ENCODE peak calls at places on chromosomes 1 and 21, in four cellular contexts. V, H, C and O are unnamed samples.

GRCh38 chr1:186974774-186975181 is 146.0 kb downstream of the PLA2G4A start:
- DNase-seq in V (peak; percentile 96), C (no peak), H (no peak), O (peak; percentile 96)

GRCh38 chr1:21927531-21928237 is 9.4 kb downstream of the HSPG2 start:
- DNase-seq in C (no peak), H (no peak), V (peak; percentile 86), O (no peak)

GRCh38 chr1:30755746-30756145 is 1.8 kb downstream of the LAPTM5 start:
- DNase-seq in V (no peak), C (no peak), H (no peak), O (no peak)

GRCh38 chr1:35590476-35591040 is 17.4 kb downstream of the TFAP2E start:
- DNase-seq in C (no peak), H (peak; percentile 41), V (no peak), O (no peak)

GRCh38 chr21:17002628-17003027 is 510.2 kb upstream of the CXADR start:
- DNase-seq in H (no peak), V (no peak), C (no peak), O (no peak)

GRCh38 chr1:23591460-23592208 is 32.3 kb upstream of the ID3 start:
- DNase-seq in C (no peak), V (no peak), H (no peak), O (no peak)

GRCh38 chr1:53089478-53090226 is 27.6 kb downstream of the PODN start:
- DNase-seq in V (peak; percentile 34), H (no peak), C (no peak), O (no peak)

GRCh38 chr1:201016943-201017827 is 6.3 kb downstream of the KIF21B start:
- DNase-seq in H (peak; percentile 59), V (no peak), C (no peak), O (no peak)

GRCh38 chr1:207711285-207711684 is 40.6 kb upstream of the CD46 start:
- DNase-seq in H (no peak), V (no peak), C (no peak), O (no peak)

GRCh38 chr1:1943834-1944570 is 24.9 kb upstream of the TMEM52 start:
- DNase-seq in V (peak; percentile 13), H (peak; percentile 82), C (peak; percentile 89), O (no peak)

GRCh38 chr1:116486424-116486823 is 84.4 kb downstream of the CD58 start:
- DNase-seq in V (peak; percentile 68), C (no peak), H (no peak), O (no peak)

GRCh38 chr1:201530741-201531521 is 8.0 kb upstream of the NAV1 start:
- DNase-seq in V (peak; percentile 94), H (peak; percentile 77), C (peak; percentile 84), O (peak; percentile 84)

GRCh38 chr21:38988211-38989096 is 182.7 kb downstream of the ETS2 start:
- DNase-seq in V (no peak), H (no peak), C (no peak), O (no peak)

GRCh38 chr1:27536004-27536757 is 46.2 kb upstream of the WASF2 start:
- DNase-seq in V (no peak), C (no peak), H (no peak), O (no peak)

GRCh38 chr1:199291022-199291740 is 652.3 kb downstream of the PTPRC start:
- DNase-seq in H (no peak), V (no peak), C (no peak), O (no peak)

GRCh38 chr1:18922319-18922726 is 20.0 kb upstream of the ALDH4A1 start:
- DNase-seq in V (peak; percentile 88), C (peak; percentile 57), H (no peak), O (peak; percentile 70)

GRCh38 chr1:153217744-153218416 is 496 bp downstream of the PRR9 start:
- DNase-seq in C (no peak), H (no peak), V (no peak), O (no peak)

GRCh38 chr1:1303736-1304135 is 4.0 kb downstream of the ACAP3 start:
- DNase-seq in H (no peak), C (no peak), V (no peak), O (no peak)

GRCh38 chr1:30816211-30817082 is 58.9 kb upstream of the LAPTM5 start:
- DNase-seq in V (peak; percentile 83), H (no peak), C (no peak), O (peak; percentile 72)

GRCh38 chr1:99557556-99558256 is 88.2 kb upstream of the PALMD start:
- DNase-seq in C (no peak), H (no peak), V (peak; percentile 88), O (peak; percentile 61)

GRCh38 chr1:193827516-193827915 is 641.1 kb upstream of the B3GALT2 start:
- DNase-seq in C (no peak), V (no peak), H (no peak), O (no peak)

GRCh38 chr1:116408803-116409720 is 36.0 kb downstream of the ATP1A1 start:
- DNase-seq in H (no peak), V (no peak), C (no peak), O (no peak)

GRCh38 chr1:154730251-154730650 is 122.3 kb upstream of the ADAR start:
- DNase-seq in H (no peak), C (no peak), V (peak; percentile 62), O (no peak)

GRCh38 chr1:222334026-222334680 is 213.8 kb downstream of the HHIPL2 start:
- DNase-seq in V (peak; percentile 41), H (no peak), C (no peak), O (peak; percentile 5)

GRCh38 chr1:246784621-246785535 is 60.7 kb downstream of the SCCPDH start:
- DNase-seq in V (peak; percentile 68), H (no peak), C (no peak), O (peak; percentile 18)

GRCh38 chr1:228378453-228379164 is 28.0 kb downstream of the TRIM11 start:
- DNase-seq in C (peak; percentile 88), H (peak; percentile 91), V (peak; percentile 67), O (peak; percentile 7)

GRCh38 chr1:15684468-15685283 is 556 bp downstream of the PLEKHM2 start:
- DNase-seq in V (no peak), H (peak; percentile 77), C (peak; percentile 87), O (no peak)

GRCh38 chr1:145782166-145783099 is 41.5 kb downstream of the RNF115 start:
- DNase-seq in H (no peak), V (peak; percentile 88), C (no peak), O (peak; percentile 73)

GRCh38 chr1:6347641-6348487 is 45.7 kb downstream of the ACOT7 start:
- DNase-seq in H (no peak), C (no peak), V (no peak), O (no peak)

GRCh38 chr1:160401487-160401805 is 1.1 kb downstream of the VANGL2 start:
- DNase-seq in H (no peak), V (no peak), C (no peak), O (no peak)

GRCh38 chr1:33086384-33086850 is 5.5 kb downstream of the AZIN2 start:
- DNase-seq in H (peak; percentile 80), C (no peak), V (peak; percentile 77), O (peak; percentile 42)

GRCh38 chr1:206911064-206911663 is 10.6 kb downstream of the FCMR start:
- DNase-seq in C (no peak), V (peak; percentile 74), H (no peak), O (peak; percentile 46)

GRCh38 chr1:79355073-79355472 is 348.5 kb upstream of the ADGRL4 start:
- DNase-seq in C (no peak), H (no peak), V (peak; percentile 91), O (peak; percentile 35)

GRCh38 chr1:177913762-177914540 is 55.9 kb downstream of the SEC16B start:
- DNase-seq in C (no peak), H (no peak), V (peak; percentile 72), O (no peak)

GRCh38 chr21:17461014-17461413 is 51.8 kb upstream of the CXADR start:
- DNase-seq in H (no peak), V (peak; percentile 74), C (no peak), O (peak; percentile 46)

GRCh38 chr21:39136711-39137110 is 46.5 kb downstream of the PSMG1 start:
- DNase-seq in H (no peak), V (peak; percentile 35), C (no peak), O (no peak)

GRCh38 chr1:92486251-92487077 is at the start of gene GFI1:
- DNase-seq in V (no peak), H (peak; percentile 74), C (peak; percentile 91), O (no peak)

DNA sequence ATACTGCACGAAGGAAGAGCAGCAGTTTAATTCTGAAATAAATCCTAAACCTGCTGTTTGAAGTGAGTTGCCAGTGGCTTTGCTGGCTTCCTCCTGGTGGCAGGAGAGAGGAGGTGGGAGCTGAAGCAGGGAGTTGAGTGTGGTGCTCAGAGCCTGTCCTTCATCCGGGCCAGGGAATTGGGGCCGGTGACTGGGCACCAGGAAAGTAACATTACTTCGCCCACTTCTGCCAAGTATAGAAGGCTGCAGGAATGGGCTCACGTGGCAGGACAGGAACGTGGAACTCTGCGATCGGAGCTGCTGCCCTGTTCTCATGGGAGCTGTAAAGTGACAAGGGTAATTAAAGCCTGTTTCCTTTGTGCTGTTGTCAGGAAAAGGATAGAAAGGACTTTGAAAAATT is 8.7 kb downstream of the TOR3A start:
- DNase-seq in H (no peak), C (no peak), V (peak; percentile 22), O (no peak)
- TF ChIP-seq CTCF in H (no peak), C (no peak), V (peak; percentile 37), O (peak; percentile 17)

DNA sequence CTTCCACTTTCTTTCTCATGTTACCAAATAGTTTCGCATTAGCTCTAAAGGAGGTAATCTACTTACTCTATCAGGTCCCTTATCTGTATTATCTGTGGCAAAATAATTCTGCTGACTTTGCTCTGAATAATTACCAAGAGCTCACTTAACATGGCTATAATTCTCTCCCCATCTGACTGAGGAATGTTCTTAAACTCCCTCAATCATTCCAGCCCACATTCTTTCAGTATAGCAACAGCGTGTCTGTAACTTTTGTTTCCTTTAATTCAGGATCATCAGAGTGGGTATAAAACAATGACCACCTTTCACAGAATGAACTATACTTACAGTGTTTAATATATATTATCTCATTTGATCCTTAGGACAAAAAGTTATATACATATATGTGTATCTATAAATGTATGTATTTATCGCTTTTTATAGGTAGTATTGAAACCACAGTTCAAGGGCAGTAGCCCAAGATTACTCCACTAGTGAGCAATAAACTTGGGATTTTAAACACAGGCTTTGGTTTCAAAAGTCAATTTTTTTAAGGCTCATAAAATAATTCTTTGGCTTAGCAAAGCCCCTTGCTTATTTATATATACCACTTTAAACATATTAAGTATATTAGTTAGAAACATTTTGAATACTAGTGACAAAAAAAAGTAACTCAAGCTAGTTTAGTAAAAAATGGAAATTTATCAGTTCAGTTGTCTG is 36.1 kb upstream of the ST6GALNAC3 start:
- DNase-seq in V (peak; percentile 6), C (no peak), H (no peak), O (no peak)
- H3K4me3 ChIP-seq in V (no peak overlapping the region), C (no peak overlapping the region), H (no peak overlapping the region), O (no peak overlapping the region)

GRCh38 chr21:26881504-26882228 is 36.5 kb upstream of the ADAMTS1 start:
- DNase-seq in C (no peak), H (no peak), V (peak; percentile 28), O (no peak)
- TF ChIP-seq CTCF in C (no peak), H (peak; percentile 44), V (peak; percentile 56), O (peak; percentile 35)

GRCh38 chr1:63975447-63975846 is 201.6 kb downstream of the ROR1 start:
- DNase-seq in V (no peak), C (no peak), H (no peak), O (no peak)
- H3K4me3 ChIP-seq in V (no peak overlapping the region), C (no peak overlapping the region), H (no peak overlapping the region), O (no peak overlapping the region)

DNA sequence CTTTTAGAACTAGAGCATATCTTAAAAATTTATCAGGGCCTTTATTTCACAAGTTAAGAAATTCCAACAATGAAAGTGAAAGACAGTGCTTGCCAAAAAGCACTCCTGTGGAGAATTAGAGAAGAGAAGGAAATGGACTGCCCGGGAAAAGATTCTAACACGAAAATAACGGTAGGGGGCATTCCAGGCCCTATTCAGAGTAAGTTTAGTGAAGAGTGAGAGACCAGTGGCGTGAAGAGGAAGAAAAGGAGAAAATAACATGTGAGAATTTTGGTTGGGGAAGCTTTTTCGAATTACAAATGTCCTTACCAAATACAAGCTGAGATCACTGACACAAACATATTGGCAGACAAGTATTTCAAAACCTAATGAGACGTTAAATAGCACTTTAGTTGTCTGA is 38.4 kb upstream of the RBM34 start:
- DNase-seq in C (no peak), V (peak; percentile 55), H (no peak), O (peak; percentile 21)
- TF ChIP-seq CTCF in C (no peak), V (peak; percentile 53), H (peak; percentile 37), O (peak; percentile 38)